ENCODE peak calls at places on chromosome 17, in four cellular contexts. I, E, S and T are unnamed samples.

GRCh38 chr17:83062011-83062817 is 17.2 kb upstream of the METRNL start:
- DNase-seq in E (no peak), I (no peak), S (no peak), T (no peak)

GRCh38 chr17:72407336-72408121 is 286.7 kb downstream of the SOX9 start:
- DNase-seq in S (no peak), E (no peak), I (no peak), T (no peak)

GRCh38 chr17:64780096-64781012 is 118.2 kb upstream of the SMURF2 start:
- DNase-seq in S (no peak), I (no peak), E (no peak), T (peak)

GRCh38 chr17:20127660-20128413 is 118.7 kb downstream of the SPECC1 start:
- DNase-seq in E (no peak), I (peak), S (no peak), T (no peak)

GRCh38 chr17:47831934-47832327 is 461 bp downstream of the LRRC46 start:
- DNase-seq in I (no peak), S (no peak), E (no peak), T (no peak)

GRCh38 chr17:20267459-20267842 is 199.9 kb downstream of the LGALS9B start:
- DNase-seq in I (no peak), E (no peak), S (peak), T (no peak)

GRCh38 chr17:79936661-79937434 is 97.6 kb upstream of the CBX4 start:
- DNase-seq in E (no peak), S (no peak), I (no peak), T (no peak)

GRCh38 chr17:41340934-41341861 is 9.4 kb downstream of the KRT33A start:
- DNase-seq in S (peak), I (no peak), E (no peak), T (no peak)

GRCh38 chr17:50043290-50044148 is 12.4 kb upstream of the ITGA3 start:
- DNase-seq in E (no peak), I (no peak), S (no peak), T (no peak)

DNA sequence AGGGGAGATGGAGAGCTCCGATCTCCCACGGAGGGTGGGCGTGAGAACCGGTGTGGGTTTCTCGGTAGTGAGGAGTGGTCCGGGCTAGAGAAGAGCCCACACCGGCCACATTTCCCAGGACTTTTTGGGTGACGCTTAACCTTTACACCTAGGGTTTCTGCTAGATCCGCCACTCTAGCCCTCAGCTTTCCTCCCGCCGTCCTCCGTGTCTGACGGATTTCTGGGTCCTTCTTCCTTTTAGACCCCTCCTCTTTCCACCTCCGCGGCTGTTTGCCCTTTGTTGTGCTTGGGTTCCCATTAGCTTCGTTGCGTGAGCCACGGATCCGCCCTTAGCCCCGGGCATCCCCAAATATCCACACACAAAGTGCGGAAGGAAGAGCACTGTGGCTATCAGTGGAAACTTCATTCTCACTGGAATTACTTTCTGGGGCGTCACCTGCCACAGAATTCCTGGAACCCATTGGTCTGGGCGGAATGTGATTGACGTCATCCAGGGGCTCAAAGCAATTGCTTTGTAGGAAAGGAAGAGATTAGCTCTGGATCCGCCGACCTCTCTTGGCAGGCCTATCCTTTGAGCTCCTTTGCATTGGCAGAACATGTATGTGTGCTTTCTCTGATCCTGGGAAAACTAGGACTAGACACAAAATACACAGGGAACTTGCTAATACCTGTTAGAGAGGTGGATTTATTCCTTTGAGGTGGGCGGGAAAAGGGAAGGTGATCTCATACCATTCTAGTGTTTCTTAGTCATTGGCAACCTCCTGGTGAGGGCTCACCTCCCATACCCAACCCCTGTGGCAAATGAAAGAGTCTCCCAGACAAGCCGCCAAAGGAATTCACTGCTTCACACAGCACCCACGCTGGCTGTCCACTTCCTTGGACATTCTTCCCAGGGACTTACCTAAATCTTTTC is 654 bp downstream of the TNFAIP1 start:
- DNase-seq in I (peak), E (peak), S (no peak), T (peak)
- TF ChIP-seq TCF7 in I (no peak), E (no peak), S (no peak), T (no peak)

GRCh38 chr17:39486242-39486641 is 25.0 kb downstream of the CDK12 start:
- DNase-seq in E (no peak), S (no peak), I (no peak), T (no peak)

GRCh38 chr17:39483506-39483905 is 22.2 kb downstream of the CDK12 start:
- DNase-seq in I (no peak), E (no peak), S (no peak), T (no peak)

GRCh38 chr17:39484178-39484577 is 22.9 kb downstream of the CDK12 start:
- DNase-seq in E (no peak), I (no peak), S (peak), T (no peak)

GRCh38 chr17:39487946-39488345 is 26.7 kb downstream of the CDK12 start:
- DNase-seq in I (no peak), E (no peak), S (no peak), T (no peak)

GRCh38 chr17:39485555-39485954 is 24.3 kb downstream of the CDK12 start:
- DNase-seq in I (no peak), S (no peak), E (no peak), T (no peak)
- TF ChIP-seq ETV6 in I (no peak), S (no peak), E (no peak), T (no peak)

GRCh38 chr17:57966246-57966645 is 11.0 kb upstream of the CUEDC1 start:
- DNase-seq in S (no peak), E (no peak), I (no peak), T (no peak)
- TF ChIP-seq CBFB in S (no peak), E (no peak), I (no peak), T (no peak)

GRCh38 chr17:78496311-78496710 is 80.9 kb downstream of the DNAH17 start:
- DNase-seq in S (no peak), E (no peak), I (no peak), T (no peak)

GRCh38 chr17:78494961-78495330 is 82.2 kb downstream of the DNAH17 start:
- DNase-seq in E (no peak), S (no peak), I (no peak), T (no peak)

GRCh38 chr17:78493455-78494188 is 83.6 kb downstream of the DNAH17 start:
- DNase-seq in E (no peak), S (no peak), I (peak), T (no peak)

GRCh38 chr17:78495634-78496033 is 81.6 kb downstream of the DNAH17 start:
- DNase-seq in E (no peak), S (no peak), I (no peak), T (no peak)

DNA sequence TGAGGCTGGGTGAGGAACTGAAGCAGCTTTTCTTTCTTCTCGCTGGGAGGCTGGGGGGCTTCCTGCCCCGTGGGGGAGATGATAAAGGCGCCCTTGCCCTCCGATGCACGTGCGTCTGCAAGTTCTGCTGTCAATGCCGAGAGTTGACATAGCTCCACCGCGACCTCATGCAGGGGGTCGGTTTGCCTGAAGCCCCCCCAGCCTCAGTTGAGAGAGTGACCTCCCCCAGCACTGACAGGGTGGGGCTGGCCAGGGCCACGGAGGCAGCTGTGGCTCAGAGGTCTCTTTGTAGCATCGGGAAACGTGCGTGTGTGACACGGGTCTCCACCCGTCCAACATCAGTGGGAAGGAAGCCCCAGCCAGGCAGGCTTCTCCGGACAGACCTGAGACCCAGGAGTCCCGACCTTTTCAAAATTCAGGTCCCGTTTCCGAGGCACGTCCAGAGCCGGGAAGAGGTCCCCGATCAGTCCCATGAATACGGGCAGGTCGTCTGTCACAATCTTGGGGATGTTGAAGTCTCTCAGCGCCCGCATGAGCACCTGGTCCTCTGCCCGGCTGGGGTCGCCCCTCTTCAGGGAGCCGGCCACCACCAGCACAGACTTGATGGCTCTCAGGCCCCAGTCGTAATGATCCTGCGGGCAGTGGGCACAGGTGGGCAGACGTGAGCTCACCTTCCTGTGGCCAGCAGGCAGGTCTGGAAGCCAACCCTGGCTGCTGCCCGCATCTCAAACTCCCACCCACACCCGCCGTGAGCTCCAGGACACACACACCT is 82.8 kb downstream of the DNAH17 start:
- DNase-seq in S (no peak), I (no peak), E (no peak), T (no peak)
- TF ChIP-seq TCF7 in S (no peak), I (no peak), E (no peak), T (no peak)

GRCh38 chr17:74840500-74840899 is 19.2 kb downstream of the GRIN2C start:
- DNase-seq in I (no peak), S (no peak), E (no peak), T (no peak)

GRCh38 chr17:74842599-74843351 is 16.9 kb downstream of the GRIN2C start:
- DNase-seq in S (no peak), I (peak), E (peak), T (peak)

GRCh38 chr17:74842146-74842598 is 17.5 kb downstream of the GRIN2C start:
- DNase-seq in I (no peak), S (no peak), E (no peak), T (no peak)

GRCh38 chr17:74839955-74840354 is 19.7 kb downstream of the GRIN2C start:
- DNase-seq in E (no peak), I (no peak), S (no peak), T (no peak)

GRCh38 chr17:74840989-74841666 is 18.6 kb downstream of the GRIN2C start:
- DNase-seq in S (no peak), E (peak), I (peak), T (no peak)
- TF ChIP-seq ETV6 in S (no peak), E (no peak), I (no peak), T (no peak)

GRCh38 chr17:9512323-9513168 is 63.1 kb downstream of the STX8 start:
- DNase-seq in E (no peak), S (no peak), I (no peak), T (no peak)
- TF ChIP-seq CBFB in E (no peak), S (no peak), I (no peak), T (no peak)

DNA sequence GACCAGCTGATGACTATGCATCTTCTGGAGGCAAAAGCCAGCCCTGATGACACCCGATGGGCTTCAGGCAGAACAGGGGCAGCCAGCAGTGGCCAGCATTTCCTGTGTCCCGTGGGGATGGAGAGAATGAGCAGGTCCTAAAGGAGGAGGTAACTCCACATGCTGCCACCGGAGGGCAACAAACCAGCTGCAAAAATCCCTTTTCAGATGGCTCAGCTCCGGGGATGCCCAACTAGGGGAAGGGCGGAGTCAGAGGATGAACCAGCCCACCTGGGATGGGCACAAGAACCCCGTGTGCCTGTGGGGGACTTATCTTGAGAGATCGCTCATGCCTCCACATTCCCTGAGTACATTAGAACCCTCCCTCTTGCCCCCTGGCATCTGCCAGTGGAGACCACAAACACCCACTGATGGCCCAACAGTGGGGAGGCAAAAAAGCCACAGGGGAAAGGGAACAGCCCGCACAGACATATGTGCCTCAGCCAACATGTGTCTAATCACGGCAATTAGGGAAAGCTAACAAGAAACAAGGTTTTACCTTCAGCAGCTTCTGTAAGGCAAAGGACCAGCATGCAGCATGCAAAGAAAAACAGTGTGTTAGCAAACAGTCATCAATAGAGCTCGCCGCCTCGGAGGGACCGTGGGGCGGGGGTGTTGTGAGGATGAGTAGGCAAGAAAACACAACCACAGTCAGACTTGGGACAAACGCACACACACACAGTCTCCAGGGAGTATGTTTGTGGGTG is 64.1 kb downstream of the MYO18A start:
- DNase-seq in I (peak), S (no peak), E (peak), T (peak)
- TF ChIP-seq TCF7 in I (no peak), S (no peak), E (no peak), T (no peak)

DNA sequence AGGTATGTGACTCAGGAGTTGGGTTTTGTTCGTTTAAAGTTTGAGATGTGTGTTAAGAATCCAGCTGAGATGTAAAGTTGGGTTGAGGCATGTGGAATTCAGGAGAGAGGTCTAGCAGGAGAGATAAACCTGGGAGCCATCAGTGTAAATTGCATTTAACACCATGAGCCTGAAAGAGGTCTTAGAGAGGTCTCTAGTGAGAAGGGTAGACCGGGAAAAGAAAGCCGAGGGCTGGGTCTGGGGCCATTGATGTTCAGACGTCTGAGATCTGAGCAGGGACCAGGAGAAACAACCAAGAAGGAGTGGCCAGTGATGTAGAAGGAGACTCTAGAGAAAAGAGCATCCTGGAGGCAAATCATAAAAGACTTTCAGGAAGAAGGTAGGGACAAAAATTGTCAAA is 44.1 kb upstream of the PIRT start:
- DNase-seq in S (no peak), I (no peak), E (no peak), T (no peak)
- TF ChIP-seq ETV6 in S (no peak), I (no peak), E (no peak), T (no peak)

GRCh38 chr17:10050597-10051101 is 145.6 kb upstream of the RCVRN start:
- DNase-seq in E (no peak), S (peak), I (no peak), T (no peak)
- TF ChIP-seq CBFB in E (no peak), S (no peak), I (no peak), T (no peak)

GRCh38 chr17:43864161-43864706 is 17.3 kb downstream of the CD300LG start:
- DNase-seq in E (no peak), S (no peak), I (no peak), T (no peak)
- TF ChIP-seq TCF7 in E (no peak), S (no peak), I (no peak), T (no peak)